ENCODE peak calls at places on chromosomes 6 and 20, in four cellular contexts. One of them, this sample, is unnamed.

GRCh38 chr20:41172296-41173140 is 35.2 kb downstream of the PLCG1 start:
- DNase-seq in memory B cell: no peak
- DNase-seq in ELR: no peak
- DNase-seq in RKO: no peak
- DNase-seq in this sample: peak

GRCh38 chr6:157989541-157990289 is 8.1 kb downstream of the SYNJ2 start:
- DNase-seq in ELR: peak
- DNase-seq in memory B cell: no peak
- DNase-seq in RKO: no peak
- DNase-seq in this sample: peak

GRCh38 chr6:74857157-74857556 is 348.7 kb downstream of the COL12A1 start:
- DNase-seq in RKO: no peak
- DNase-seq in ELR: no peak
- DNase-seq in memory B cell: no peak
- DNase-seq in this sample: no peak

GRCh38 chr6:25127433-25127832 is 151.7 kb upstream of the CARMIL1 start:
- DNase-seq in ELR: no peak
- DNase-seq in RKO: no peak
- DNase-seq in memory B cell: no peak
- DNase-seq in this sample: no peak

GRCh38 chr6:117188627-117189201 is 76.6 kb upstream of the VGLL2 start:
- DNase-seq in memory B cell: no peak
- DNase-seq in RKO: peak
- DNase-seq in ELR: peak
- DNase-seq in this sample: no peak

GRCh38 chr6:55293116-55293515 is 34.2 kb upstream of the GFRAL start:
- DNase-seq in RKO: peak
- DNase-seq in ELR: peak
- DNase-seq in memory B cell: no peak
- DNase-seq in this sample: peak

GRCh38 chr6:6998194-6998569 is 109.6 kb upstream of the RREB1 start:
- DNase-seq in memory B cell: no peak
- DNase-seq in RKO: peak
- DNase-seq in ELR: peak
- DNase-seq in this sample: no peak

GRCh38 chr6:20202070-20202658 is 10.1 kb downstream of the MBOAT1 start:
- DNase-seq in RKO: peak
- DNase-seq in memory B cell: no peak
- DNase-seq in ELR: peak
- DNase-seq in this sample: no peak

GRCh38 chr6:80586242-80586641 is 479.8 kb downstream of the BCKDHB start:
- DNase-seq in memory B cell: no peak
- DNase-seq in RKO: no peak
- DNase-seq in ELR: no peak
- DNase-seq in this sample: no peak

GRCh38 chr6:130288065-130288464 is 65.3 kb upstream of the SAMD3 start:
- DNase-seq in RKO: no peak
- DNase-seq in memory B cell: no peak
- DNase-seq in ELR: no peak
- DNase-seq in this sample: no peak

GRCh38 chr6:13733178-13733851 is 21.7 kb upstream of the RANBP9 start:
- DNase-seq in ELR: peak
- DNase-seq in RKO: no peak
- DNase-seq in memory B cell: no peak
- DNase-seq in this sample: peak

GRCh38 chr6:39411465-39411864 is 89.0 kb upstream of the KCNK16 start:
- DNase-seq in RKO: peak
- DNase-seq in ELR: peak
- DNase-seq in memory B cell: no peak
- DNase-seq in this sample: no peak

GRCh38 chr6:122207794-122208193 is 191.7 kb upstream of the HSF2 start:
- DNase-seq in ELR: peak
- DNase-seq in memory B cell: no peak
- DNase-seq in RKO: no peak
- DNase-seq in this sample: no peak

GRCh38 chr6:75300206-75300605 is 15.6 kb upstream of the TMEM30A start:
- DNase-seq in memory B cell: no peak
- DNase-seq in ELR: no peak
- DNase-seq in RKO: no peak
- DNase-seq in this sample: no peak

GRCh38 chr6:107567643-107568042 is 77.7 kb downstream of the SOBP start:
- DNase-seq in ELR: no peak
- DNase-seq in memory B cell: no peak
- DNase-seq in RKO: no peak
- DNase-seq in this sample: no peak

GRCh38 chr6:151071295-151071694 is 168.5 kb upstream of the AKAP12 start:
- DNase-seq in ELR: peak
- DNase-seq in RKO: no peak
- DNase-seq in memory B cell: no peak
- DNase-seq in this sample: no peak

GRCh38 chr6:51983564-51983963 is 103.8 kb downstream of the PKHD1 start:
- DNase-seq in RKO: no peak
- DNase-seq in ELR: no peak
- DNase-seq in memory B cell: no peak
- DNase-seq in this sample: no peak

GRCh38 chr20:40727960-40728359 is 38.9 kb upstream of the MAFB start:
- DNase-seq in ELR: no peak
- DNase-seq in RKO: no peak
- DNase-seq in memory B cell: no peak
- DNase-seq in this sample: no peak

GRCh38 chr6:48834706-48835105 is 628.3 kb downstream of the MMUT start:
- DNase-seq in memory B cell: no peak
- DNase-seq in ELR: no peak
- DNase-seq in RKO: no peak
- DNase-seq in this sample: no peak

GRCh38 chr6:38753707-38754106 is 38.6 kb downstream of the DNAH8 start:
- DNase-seq in RKO: no peak
- DNase-seq in memory B cell: no peak
- DNase-seq in ELR: no peak
- DNase-seq in this sample: no peak

GRCh38 chr20:51509208-51509607 is 33.3 kb downstream of the NFATC2 start:
- DNase-seq in memory B cell: no peak
- DNase-seq in RKO: no peak
- DNase-seq in ELR: no peak
- DNase-seq in this sample: no peak

GRCh38 chr6:14354919-14355572 is 237.5 kb downstream of the CD83 start:
- DNase-seq in memory B cell: no peak
- DNase-seq in RKO: peak
- DNase-seq in ELR: peak
- DNase-seq in this sample: peak

GRCh38 chr20:51612896-51613295 is 70.4 kb upstream of the NFATC2 start:
- DNase-seq in ELR: no peak
- DNase-seq in RKO: no peak
- DNase-seq in memory B cell: no peak
- DNase-seq in this sample: no peak

GRCh38 chr6:87155920-87156600 is 695 bp downstream of the ZNF292 start:
- DNase-seq in RKO: peak
- DNase-seq in memory B cell: peak
- DNase-seq in ELR: peak
- DNase-seq in this sample: peak

GRCh38 chr6:130848945-130849344 is 21.7 kb downstream of the SMLR1 start:
- DNase-seq in memory B cell: no peak
- DNase-seq in RKO: peak
- DNase-seq in ELR: peak
- DNase-seq in this sample: no peak

GRCh38 chr6:128806274-128806673 is 76.7 kb upstream of the LAMA2 start:
- DNase-seq in ELR: no peak
- DNase-seq in RKO: no peak
- DNase-seq in memory B cell: no peak
- DNase-seq in this sample: no peak

GRCh38 chr20:22581437-22582385 is 2.7 kb downstream of the FOXA2 start:
- DNase-seq in ELR: no peak
- DNase-seq in memory B cell: no peak
- DNase-seq in RKO: no peak
- DNase-seq in this sample: no peak

GRCh38 chr6:168150551-168151444 is 71.8 kb upstream of the FRMD1 start:
- DNase-seq in ELR: no peak
- DNase-seq in memory B cell: no peak
- DNase-seq in RKO: no peak
- DNase-seq in this sample: no peak

GRCh38 chr6:112833546-112834215 is 486.6 kb downstream of the RFPL4B start:
- DNase-seq in ELR: no peak
- DNase-seq in RKO: no peak
- DNase-seq in memory B cell: no peak
- DNase-seq in this sample: peak

GRCh38 chr6:44855562-44856494 is 468.3 kb downstream of the CDC5L start:
- DNase-seq in RKO: no peak
- DNase-seq in ELR: peak
- DNase-seq in memory B cell: no peak
- DNase-seq in this sample: no peak

GRCh38 chr6:69019832-69020231 is 384.8 kb downstream of the ADGRB3 start:
- DNase-seq in ELR: peak
- DNase-seq in memory B cell: no peak
- DNase-seq in RKO: no peak
- DNase-seq in this sample: no peak

GRCh38 chr20:49846206-49846807 is 33.7 kb downstream of the SLC9A8 start:
- DNase-seq in memory B cell: peak
- DNase-seq in ELR: peak
- DNase-seq in RKO: peak
- DNase-seq in this sample: peak